ENCODE peak calls at places on chromosomes 3 and 15, in nine cellular contexts. X is NCI-H1092 treated with DMSO at 0.1 percent for 48 hours; W is HEK293T; U is RKO; T is CD4-positive, alpha-beta memory T cell; R is NCI-H2171; L is NCI-H526 treated with DMSO at 0.1 percent for 48 hours; D is heart left ventricle; H is stimulated activated CD4-positive, alpha-beta T cell treated with anti-CD3 and anti-CD28 coated beads, Interleukin-4, amount 100 ng/mL, for 4 hours. M is an unnamed sample.

GRCh38 chr3:111882194-111882593 is 23.1 kb downstream of the PHLDB2 start:
- DNase-seq in X (no peak), W (no peak), U (no peak), T (no peak), R (no peak), L (no peak), D (no peak), H (no peak), M (no peak)

GRCh38 chr3:45612918-45613602 is 18.5 kb downstream of the LIMD1 start:
- DNase-seq in X (no peak), W (no peak), U (no peak), T (no peak), R (peak), L (peak), D (no peak), H (no peak), M (no peak)

GRCh38 chr3:112089956-112090898 is 4.0 kb downstream of the C3orf52 start:
- DNase-seq in X (peak), W (no peak), U (no peak), T (no peak), R (no peak), L (no peak), D (no peak), H (no peak), M (no peak)

GRCh38 chr15:67955256-67955655 is 98.9 kb upstream of the PIAS1 start:
- DNase-seq in X (no peak), W (no peak), U (no peak), T (no peak), R (no peak), L (no peak), D (no peak), H (no peak), M (no peak)

GRCh38 chr3:172675371-172676193 is 35.3 kb downstream of the NCEH1 start:
- DNase-seq in X (peak), W (peak), U (peak), T (peak), R (no peak), L (peak), D (no peak), H (no peak), M (no peak)

GRCh38 chr15:77033729-77034619 is 36.9 kb downstream of the TSPAN3 start:
- DNase-seq in X (no peak), W (no peak), U (no peak), T (no peak), R (no peak), L (no peak), D (peak), H (no peak), M (no peak)

GRCh38 chr15:86333819-86334218 is 254.1 kb downstream of the AGBL1 start:
- DNase-seq in X (no peak), W (no peak), U (no peak), T (no peak), R (no peak), L (no peak), D (no peak), H (no peak), M (no peak)

GRCh38 chr3:133448478-133449122 is 48.7 kb downstream of the BFSP2 start:
- DNase-seq in X (no peak), W (no peak), U (no peak), T (peak), R (no peak), L (peak), D (no peak), H (peak), M (no peak)

GRCh38 chr3:18153571-18154173 is 271.5 kb downstream of the SATB1 start:
- DNase-seq in X (no peak), W (no peak), U (peak), T (no peak), R (no peak), L (no peak), D (no peak), H (no peak), M (no peak)

GRCh38 chr3:14598143-14598569 is 53.4 kb upstream of the CCDC174 start:
- DNase-seq in X (peak), W (peak), U (peak), T (peak), R (no peak), L (no peak), D (no peak), H (peak), M (no peak)

GRCh38 chr3:37519661-37520060 is 342.0 kb upstream of the CTDSPL start:
- DNase-seq in X (no peak), W (no peak), U (no peak), T (no peak), R (no peak), L (no peak), D (no peak), H (no peak), M (no peak)

GRCh38 chr3:112640864-112641751 is at the start of gene CCDC80:
- DNase-seq in X (no peak), W (peak), U (peak), T (no peak), R (no peak), L (no peak), D (peak), H (no peak), M (no peak)

GRCh38 chr3:66140763-66141372 is 79.9 kb upstream of the SLC25A26 start:
- DNase-seq in X (no peak), W (no peak), U (no peak), T (no peak), R (no peak), L (peak), D (no peak), H (no peak), M (no peak)

GRCh38 chr3:71168043-71168720 is 415.3 kb downstream of the FOXP1 start:
- DNase-seq in X (no peak), W (no peak), U (no peak), T (no peak), R (no peak), L (no peak), D (no peak), H (no peak), M (no peak)

GRCh38 chr15:33242669-33243191 is 48.2 kb upstream of the FMN1 start:
- DNase-seq in X (no peak), W (peak), U (peak), T (no peak), R (no peak), L (no peak), D (no peak), H (no peak), M (no peak)

GRCh38 chr15:70291696-70292510 is 194.2 kb upstream of the TLE3 start:
- DNase-seq in X (no peak), W (no peak), U (no peak), T (no peak), R (no peak), L (no peak), D (no peak), H (no peak), M (no peak)

GRCh38 chr3:9552252-9552999 is 1.2 kb downstream of the LHFPL4 start:
- DNase-seq in X (no peak), W (peak), U (no peak), T (peak), R (no peak), L (peak), D (peak), H (peak), M (no peak)

GRCh38 chr3:100650651-100651611 is 41.5 kb downstream of the ADGRG7 start:
- DNase-seq in X (no peak), W (no peak), U (peak), T (peak), R (no peak), L (no peak), D (no peak), H (no peak), M (no peak)

GRCh38 chr3:129560269-129560787 is 17.4 kb downstream of the H1-8 start:
- DNase-seq in X (no peak), W (no peak), U (no peak), T (no peak), R (peak), L (peak), D (peak), H (no peak), M (no peak)

M was measured in NK-92 treated with Interleukin-12 subunit alpha and Interleukin-12 subunit beta, amount 100 ng/mL, for 24 hours.